ENCODE peak calls at places on chromosomes 7 and 10, in five cellular contexts. P, X, D, M and O are unnamed samples.

GRCh38 chr10:69344591-69345244 is 66.4 kb downstream of the HK1 start:
- DNase-seq in P (no peak), X (no peak), D (peak; percentile 21), M (no peak), O (no peak)

GRCh38 chr7:101580596-101580995 is 48.5 kb downstream of the MYL10 start:
- DNase-seq in P (no peak), X (no peak), D (no peak), M (no peak), O (no peak)

GRCh38 chr10:76206797-76207352 is 775.5 kb downstream of the LRMDA start:
- DNase-seq in P (no peak), X (no peak), D (no peak), M (no peak), O (no peak)

GRCh38 chr10:79390551-79391229 is 43.4 kb downstream of the PPIF start:
- DNase-seq in P (no peak), X (peak; percentile 13), D (no peak), M (peak; percentile 22), O (no peak)

GRCh38 chr7:45236666-45237065 is 79.1 kb downstream of the RAMP3 start:
- DNase-seq in P (no peak), X (no peak), D (no peak), M (no peak), O (no peak)

GRCh38 chr7:129013048-129013721 is 41.7 kb downstream of the TNPO3 start:
- DNase-seq in P (no peak), X (no peak), D (no peak), M (no peak), O (no peak)

GRCh38 chr10:103852856-103853255 is 2.5 kb downstream of the SH3PXD2A start:
- DNase-seq in P (no peak), X (no peak), D (no peak), M (no peak), O (no peak)

GRCh38 chr10:58107506-58107905 is 160.2 kb downstream of the IPMK start:
- DNase-seq in P (peak; percentile 5), X (no peak), D (no peak), M (no peak), O (no peak)

GRCh38 chr10:118264838-118265470 is 77.2 kb downstream of the FAM204A start:
- DNase-seq in P (no peak), X (no peak), D (no peak), M (no peak), O (no peak)

GRCh38 chr10:68053553-68053952 is 21.5 kb downstream of the HERC4 start:
- DNase-seq in P (no peak), X (no peak), D (no peak), M (no peak), O (no peak)

GRCh38 chr7:140190588-140190987 is 13.8 kb upstream of the KDM7A start:
- DNase-seq in P (no peak), X (no peak), D (no peak), M (no peak), O (no peak)

GRCh38 chr10:8577681-8578080 is 523.2 kb downstream of the GATA3 start:
- DNase-seq in P (no peak), X (no peak), D (no peak), M (no peak), O (no peak)

GRCh38 chr7:38410056-38410455 is 136.6 kb upstream of the TARP start:
- DNase-seq in P (no peak), X (no peak), D (no peak), M (no peak), O (no peak)

GRCh38 chr10:43970747-43971146 is 322.1 kb upstream of the ZNF32 start:
- DNase-seq in P (no peak), X (no peak), D (no peak), M (no peak), O (no peak)

GRCh38 chr10:28020993-28021982 is 22.4 kb upstream of the ODAD2 start:
- DNase-seq in P (no peak), X (no peak), D (no peak), M (no peak), O (no peak)

GRCh38 chr7:128059143-128059975 is 28.1 kb upstream of the LRRC4 start:
- DNase-seq in P (no peak), X (no peak), D (peak; percentile 32), M (no peak), O (no peak)

GRCh38 chr10:48333856-48334255 is 27.4 kb downstream of the MAPK8 start:
- DNase-seq in P (no peak), X (no peak), D (no peak), M (peak; percentile 35), O (no peak)

GRCh38 chr7:133484135-133484534 is 231.3 kb downstream of the EXOC4 start:
- DNase-seq in P (no peak), X (no peak), D (peak; percentile 89), M (no peak), O (no peak)

GRCh38 chr7:38428040-38428439 is 154.6 kb upstream of the TARP start:
- DNase-seq in P (no peak), X (no peak), D (no peak), M (no peak), O (no peak)

GRCh38 chr10:118960166-118961090 is 69.1 kb upstream of the NANOS1 start:
- DNase-seq in P (no peak), X (no peak), D (no peak), M (no peak), O (no peak)

GRCh38 chr7:16801111-16801542 is 3.7 kb downstream of the AGR2 start:
- DNase-seq in P (peak; percentile 80), X (no peak), D (no peak), M (no peak), O (peak; percentile 64)

GRCh38 chr10:73874267-73875138 is at the start of gene CAMK2G:
- DNase-seq in P (peak; percentile 81), X (peak; percentile 86), D (peak; percentile 85), M (peak; percentile 87), O (peak; percentile 90)

GRCh38 chr7:54839538-54840213 is 80.7 kb upstream of the SEC61G start:
- DNase-seq in P (peak; percentile 81), X (peak; percentile 76), D (no peak), M (peak; percentile 82), O (peak; percentile 70)

GRCh38 chr10:659710-660141 is 29.7 kb downstream of the DIP2C start:
- DNase-seq in P (no peak), X (no peak), D (no peak), M (no peak), O (no peak)

GRCh38 chr10:664248-664647 is 25.2 kb downstream of the DIP2C start:
- DNase-seq in P (no peak), X (no peak), D (no peak), M (no peak), O (no peak)

GRCh38 chr7:153324094-153324493 is 564.5 kb downstream of the ACTR3B start:
- DNase-seq in P (no peak), X (no peak), D (no peak), M (no peak), O (no peak)

GRCh38 chr10:31645786-31646185 is 282.8 kb downstream of the ARHGAP12 start:
- DNase-seq in P (no peak), X (no peak), D (no peak), M (no peak), O (no peak)

GRCh38 chr7:2024227-2024918 is 208.4 kb downstream of the MAD1L1 start:
- DNase-seq in P (no peak), X (peak; percentile 12), D (no peak), M (peak; percentile 16), O (peak; percentile 65)

GRCh38 chr10:10870523-10871241 is 147.0 kb upstream of the CELF2 start:
- DNase-seq in P (no peak), X (no peak), D (no peak), M (no peak), O (peak; percentile 77)

GRCh38 chr7:66556549-66557213 is 72.0 kb upstream of the KCTD7 start:
- DNase-seq in P (no peak), X (no peak), D (no peak), M (no peak), O (no peak)
- H3K27ac ChIP-seq in P (no peak overlapping the region), X (no peak overlapping the region), D (no peak overlapping the region), M (no peak overlapping the region), O (no peak overlapping the region)

GRCh38 chr10:99340650-99341049 is 11.5 kb downstream of the CNNM1 start:
- DNase-seq in P (no peak), X (no peak), D (no peak), M (no peak), O (no peak)
- H3K27ac ChIP-seq in P (peak overlapping the region; percentile 55), X (no peak overlapping the region), D (no peak overlapping the region), M (no peak overlapping the region), O (no peak overlapping the region)

GRCh38 chr10:124271671-124272070 is 147.1 kb downstream of the OAT start:
- DNase-seq in P (no peak), X (no peak), D (no peak), M (no peak), O (no peak)

GRCh38 chr10:124268976-124269375 is 149.7 kb downstream of the OAT start:
- DNase-seq in P (no peak), X (no peak), D (no peak), M (no peak), O (no peak)

GRCh38 chr10:124267911-124268549 is 150.7 kb downstream of the OAT start:
- DNase-seq in P (no peak), X (no peak), D (no peak), M (no peak), O (no peak)

GRCh38 chr10:124270940-124271339 is 147.8 kb downstream of the OAT start:
- DNase-seq in P (no peak), X (no peak), D (no peak), M (no peak), O (no peak)

DNA sequence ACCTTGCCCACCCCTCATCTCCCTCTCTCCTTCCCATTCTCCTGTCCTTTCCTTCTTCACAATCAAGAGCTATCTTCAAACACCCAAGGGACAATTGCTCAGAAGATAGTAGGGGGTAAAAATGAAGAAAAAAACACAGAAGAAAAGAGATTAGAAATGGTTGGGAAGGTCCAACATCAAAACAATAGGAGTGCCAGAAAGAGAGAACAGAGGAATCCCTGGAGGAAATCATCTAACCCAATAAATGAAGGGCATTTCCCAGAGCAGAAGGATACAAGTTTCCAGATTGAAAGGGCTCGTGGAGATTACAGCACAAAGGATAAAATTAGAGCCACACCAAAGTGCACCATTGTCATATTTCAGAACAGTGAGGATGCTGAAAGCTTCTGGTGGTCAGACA is 145.6 kb downstream of the OAT start:
- DNase-seq in P (no peak), X (no peak), D (no peak), M (no peak), O (no peak)
- H3K27ac ChIP-seq in P (no peak overlapping the region), X (no peak overlapping the region), D (no peak overlapping the region), M (no peak overlapping the region), O (no peak overlapping the region)

GRCh38 chr10:114427124-114427852 is 23.0 kb upstream of the AFAP1L2 start:
- DNase-seq in P (no peak), X (no peak), D (no peak), M (no peak), O (no peak)
- H3K27ac ChIP-seq in P (no peak overlapping the region), X (peak overlapping the region; percentile 45), D (no peak overlapping the region), M (peak overlapping the region; percentile 40), O (no peak overlapping the region)